ENCODE peak calls at places on chromosomes 12 and 14, in nine cellular contexts. U, L, Q, S, N, M, Z, V and K are unnamed samples.

GRCh38 chr12:110349521-110350151 is 53.9 kb downstream of the ANAPC7 start:
- DNase-seq in U (no peak), L (no peak), Q (no peak), S (no peak), N (no peak), M (no peak), Z (no peak), V (peak; percentile 41), K (no peak)

GRCh38 chr14:100617715-100618693 is 30.8 kb upstream of the BEGAIN start:
- DNase-seq in U (peak; percentile 8), L (no peak), Q (no peak), S (no peak), N (no peak), M (peak; percentile 10), Z (no peak), V (no peak), K (no peak)

GRCh38 chr14:28751467-28752058 is 15.0 kb upstream of the FOXG1 start:
- DNase-seq in U (no peak), L (no peak), Q (peak; percentile 11), S (no peak), N (peak; percentile 75), M (peak; percentile 44), Z (no peak), V (no peak), K (no peak)

GRCh38 chr12:118983147-118983824 is 1.9 kb downstream of the SRRM4 start:
- DNase-seq in U (no peak), L (no peak), Q (no peak), S (no peak), N (no peak), M (no peak), Z (no peak), V (no peak), K (no peak)

GRCh38 chr14:26597136-26598080 is at the start of gene NOVA1:
- DNase-seq in U (peak; percentile 38), L (peak; percentile 37), Q (no peak), S (peak; percentile 46), N (no peak), M (peak; percentile 15), Z (no peak), V (peak; percentile 5), K (no peak)

GRCh38 chr12:50283924-50284236 is 560 bp upstream of the LIMA1 start:
- DNase-seq in U (no peak), L (no peak), Q (no peak), S (no peak), N (peak; percentile 30), M (peak; percentile 34), Z (no peak), V (peak; percentile 29), K (no peak)

GRCh38 chr14:90213099-90213748 is 43.1 kb upstream of the PSMC1 start:
- DNase-seq in U (no peak), L (no peak), Q (no peak), S (no peak), N (no peak), M (no peak), Z (no peak), V (no peak), K (no peak)

GRCh38 chr12:57222286-57223190 is 5.9 kb downstream of the NXPH4 start:
- DNase-seq in U (no peak), L (no peak), Q (no peak), S (no peak), N (no peak), M (no peak), Z (no peak), V (no peak), K (no peak)

GRCh38 chr12:132433641-132434395 is 56.1 kb upstream of the FBRSL1 start:
- DNase-seq in U (no peak), L (peak; percentile 63), Q (no peak), S (no peak), N (no peak), M (peak; percentile 65), Z (no peak), V (no peak), K (no peak)

GRCh38 chr12:67531519-67531918 is 117.0 kb upstream of the DYRK2 start:
- DNase-seq in U (no peak), L (no peak), Q (no peak), S (no peak), N (no peak), M (no peak), Z (no peak), V (no peak), K (no peak)

GRCh38 chr12:43349863-43350262 is 202.1 kb downstream of the ADAMTS20 start:
- DNase-seq in U (no peak), L (no peak), Q (no peak), S (no peak), N (no peak), M (no peak), Z (no peak), V (no peak), K (no peak)
- TF ChIP-seq CTCF in U (no peak), L (no peak), Q (peak; percentile 29), S (no peak), N (no peak), M (no peak), Z (peak; percentile 23), V (no peak), K (peak; percentile 24)

GRCh38 chr14:87992720-87993484 is at the start of gene GALC:
- DNase-seq in U (peak; percentile 94), L (peak; percentile 96), Q (peak; percentile 63), S (peak; percentile 98), N (peak; percentile 97), M (peak; percentile 93), Z (peak; percentile 47), V (peak; percentile 90), K (peak; percentile 51)

GRCh38 chr14:87994974-87995373 is 2.0 kb upstream of the GALC start:
- DNase-seq in U (no peak), L (no peak), Q (no peak), S (no peak), N (peak; percentile 83), M (no peak), Z (no peak), V (peak; percentile 28), K (no peak)

GRCh38 chr14:87992349-87992719 is 648 bp downstream of the GALC start:
- DNase-seq in U (peak; percentile 19), L (no peak), Q (no peak), S (no peak), N (peak; percentile 30), M (no peak), Z (no peak), V (peak; percentile 59), K (no peak)

GRCh38 chr14:87995500-87996275 is 2.7 kb upstream of the GALC start:
- DNase-seq in U (no peak), L (no peak), Q (no peak), S (no peak), N (peak; percentile 13), M (no peak), Z (no peak), V (no peak), K (no peak)

DNA sequence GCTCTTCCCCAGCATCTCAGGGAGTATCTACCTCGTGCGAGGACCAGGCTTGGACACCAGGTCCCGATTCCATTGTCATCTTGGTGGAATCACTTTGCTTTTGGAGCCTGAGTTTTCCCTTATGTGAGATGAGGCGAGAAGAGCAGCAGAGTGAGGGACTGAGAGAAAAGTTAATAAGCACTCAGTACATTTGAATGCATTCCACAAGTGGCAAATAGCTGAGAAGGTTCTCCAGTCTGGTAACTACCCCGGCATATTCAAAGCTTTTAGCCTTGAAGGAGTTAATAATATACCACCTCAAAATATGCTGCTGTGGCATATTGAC is 465 bp upstream of the GALC start:
- DNase-seq in U (no peak), L (no peak), Q (no peak), S (no peak), N (no peak), M (no peak), Z (no peak), V (no peak), K (no peak)
- TF ChIP-seq CTCF in U (no peak), L (no peak), Q (no peak), S (no peak), N (no peak), M (no peak), Z (no peak), V (no peak), K (no peak)

GRCh38 chr12:3661028-3661427 is 91.9 kb downstream of the CRACR2A start:
- DNase-seq in U (no peak), L (no peak), Q (no peak), S (no peak), N (no peak), M (no peak), Z (no peak), V (no peak), K (no peak)

GRCh38 chr12:3662516-3662915 is 90.4 kb downstream of the CRACR2A start:
- DNase-seq in U (no peak), L (no peak), Q (no peak), S (no peak), N (no peak), M (no peak), Z (no peak), V (no peak), K (no peak)

GRCh38 chr12:3656946-3657622 is 95.8 kb downstream of the CRACR2A start:
- DNase-seq in U (no peak), L (no peak), Q (no peak), S (no peak), N (no peak), M (no peak), Z (no peak), V (no peak), K (no peak)

GRCh38 chr12:3655331-3655900 is 97.5 kb downstream of the CRACR2A start:
- DNase-seq in U (no peak), L (no peak), Q (no peak), S (no peak), N (peak; percentile 19), M (no peak), Z (no peak), V (peak; percentile 46), K (no peak)

GRCh38 chr12:3658327-3659163 is 94.4 kb downstream of the CRACR2A start:
- DNase-seq in U (no peak), L (peak; percentile 40), Q (no peak), S (no peak), N (peak; percentile 26), M (peak; percentile 48), Z (no peak), V (peak; percentile 37), K (no peak)
- TF ChIP-seq CTCF in U (no peak), L (no peak), Q (peak; percentile 52), S (peak; percentile 38), N (peak; percentile 40), M (peak; percentile 44), Z (peak; percentile 25), V (peak; percentile 32), K (peak; percentile 65)

GRCh38 chr12:113348849-113349536 is 9.4 kb upstream of the PLBD2 start:
- DNase-seq in U (no peak), L (no peak), Q (no peak), S (no peak), N (no peak), M (no peak), Z (no peak), V (no peak), K (no peak)

GRCh38 chr12:113346387-113346786 is 11.5 kb upstream of the SLC8B1 start:
- DNase-seq in U (no peak), L (no peak), Q (no peak), S (no peak), N (no peak), M (no peak), Z (no peak), V (no peak), K (no peak)

GRCh38 chr12:113347892-113348291 is 10.5 kb upstream of the PLBD2 start:
- DNase-seq in U (no peak), L (no peak), Q (no peak), S (no peak), N (no peak), M (no peak), Z (no peak), V (no peak), K (no peak)

GRCh38 chr12:113345318-113345717 is 10.4 kb upstream of the SLC8B1 start:
- DNase-seq in U (no peak), L (no peak), Q (no peak), S (no peak), N (no peak), M (no peak), Z (no peak), V (no peak), K (no peak)

GRCh38 chr12:113347107-113347506 is 11.3 kb upstream of the PLBD2 start:
- DNase-seq in U (no peak), L (no peak), Q (no peak), S (no peak), N (no peak), M (no peak), Z (no peak), V (no peak), K (no peak)
- TF ChIP-seq CTCF in U (no peak), L (no peak), Q (no peak), S (no peak), N (no peak), M (no peak), Z (no peak), V (no peak), K (no peak)